ENCODE peak calls at places on chromosomes 2 and 18, in seven cellular contexts. Q, R, C, A, H, G and I are unnamed samples.

GRCh38 chr2:111030271-111030891 is 90.3 kb upstream of the BCL2L11 start:
- DNase-seq in R (no peak), C (no peak), H (no peak), G (no peak), A (no peak), Q (no peak), I (no peak)

GRCh38 chr2:120419073-120419472 is 73.1 kb downstream of the INHBB start:
- DNase-seq in A (no peak), R (peak; percentile 23), H (no peak), G (no peak), Q (no peak), C (no peak), I (no peak)

GRCh38 chr18:68494802-68495560 is 219.9 kb downstream of the TMX3 start:
- DNase-seq in A (no peak), R (no peak), C (no peak), G (peak; percentile 31), Q (peak; percentile 98), H (peak; percentile 92), I (peak; percentile 91)

GRCh38 chr18:63142502-63143045 is 177.0 kb downstream of the BCL2 start:
- DNase-seq in C (no peak), G (no peak), R (no peak), H (no peak), A (no peak), Q (no peak), I (no peak)

GRCh38 chr2:54557601-54558187 is 101.6 kb downstream of the SPTBN1 start:
- DNase-seq in G (peak; percentile 82), H (peak; percentile 70), Q (no peak), C (no peak), R (peak; percentile 64), A (peak; percentile 67), I (peak; percentile 69)

GRCh38 chr18:12262748-12263147 is 8.6 kb downstream of the CIDEA start:
- DNase-seq in H (no peak), R (no peak), G (no peak), A (no peak), C (no peak), Q (no peak), I (no peak)

GRCh38 chr2:234293973-234294372 is 202.9 kb downstream of the ARL4C start:
- DNase-seq in G (peak; percentile 56), R (peak; percentile 47), A (no peak), H (no peak), Q (no peak), C (no peak), I (no peak)

GRCh38 chr18:73750052-73750451 is 397.6 kb downstream of the FBXO15 start:
- DNase-seq in A (no peak), C (no peak), H (no peak), G (no peak), Q (peak; percentile 30), R (no peak), I (no peak)

GRCh38 chr2:198321522-198322088 is 517.2 kb downstream of the PLCL1 start:
- DNase-seq in Q (no peak), A (no peak), G (peak; percentile 57), C (no peak), R (no peak), H (peak; percentile 34), I (peak; percentile 52)

GRCh38 chr2:181281206-181281832 is 175.9 kb upstream of the ITGA4 start:
- DNase-seq in C (no peak), H (no peak), Q (no peak), A (no peak), G (no peak), R (no peak), I (no peak)

GRCh38 chr18:58831610-58832009 is 33.1 kb upstream of the ZNF532 start:
- DNase-seq in G (no peak), C (no peak), H (no peak), Q (peak; percentile 69), R (no peak), A (no peak), I (peak; percentile 71)

GRCh38 chr18:79200546-79201268 is 131.5 kb downstream of the ATP9B start:
- DNase-seq in H (peak; percentile 37), A (peak; percentile 30), G (peak; percentile 53), R (peak; percentile 85), C (peak; percentile 39), Q (peak; percentile 25), I (peak; percentile 25)

GRCh38 chr2:70936165-70936978 is 672 bp downstream of the ATP6V1B1 start:
- DNase-seq in Q (no peak), C (no peak), R (peak; percentile 20), G (no peak), A (no peak), H (no peak), I (no peak)

GRCh38 chr2:143480586-143481230 is 351.5 kb downstream of the ARHGAP15 start:
- DNase-seq in A (no peak), G (no peak), C (no peak), R (no peak), Q (no peak), H (no peak), I (no peak)

GRCh38 chr2:60565472-60565871 is 12.0 kb upstream of the BCL11A start:
- DNase-seq in H (no peak), R (no peak), A (no peak), G (peak; percentile 76), C (no peak), Q (peak; percentile 28), I (peak; percentile 29)

GRCh38 chr2:70603066-70603465 is 49.4 kb upstream of the TGFA start:
- DNase-seq in C (no peak), H (no peak), A (no peak), Q (no peak), G (no peak), R (no peak), I (no peak)

GRCh38 chr2:9638532-9638931 is 7.7 kb upstream of the YWHAQ start:
- DNase-seq in G (no peak), Q (peak; percentile 97), C (no peak), R (no peak), A (no peak), H (no peak), I (peak; percentile 97)

GRCh38 chr2:113127646-113128385 is 418 bp downstream of the IL1RN start:
- DNase-seq in A (no peak), R (no peak), G (no peak), Q (no peak), H (no peak), C (no peak), I (no peak)

GRCh38 chr2:138771534-138771933 is 8.7 kb downstream of the NXPH2 start:
- DNase-seq in G (no peak), Q (no peak), R (no peak), H (no peak), A (no peak), C (no peak), I (no peak)

GRCh38 chr18:46794607-46795006 is 37.8 kb upstream of the ST8SIA5 start:
- DNase-seq in H (no peak), R (peak; percentile 38), A (no peak), C (no peak), G (peak; percentile 37), Q (no peak), I (no peak)

DNA sequence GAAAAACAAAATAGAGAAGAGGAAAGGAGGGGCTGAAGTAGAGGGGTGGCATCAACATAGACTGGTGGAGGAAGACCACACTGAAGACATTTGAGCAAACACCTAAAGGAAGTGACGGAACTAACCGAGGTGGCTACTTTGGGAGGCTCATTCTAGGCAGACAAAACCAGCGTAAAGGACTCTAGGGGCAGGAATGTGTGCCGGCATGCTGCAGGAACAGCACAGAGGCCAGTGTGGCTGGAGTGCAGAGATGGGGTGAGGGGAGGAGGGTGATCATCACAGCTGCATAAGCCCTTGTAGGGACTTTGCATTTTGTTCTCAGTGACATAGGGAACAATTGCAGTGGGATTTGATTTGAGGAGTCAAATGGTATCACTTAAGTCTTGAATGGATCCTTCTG is 253.5 kb downstream of the NCKAP5 start:
- DNase-seq in Q (no peak), C (no peak), G (peak; percentile 48), R (peak; percentile 44), A (no peak), H (peak; percentile 7), I (no peak)
- H2BK120ac ChIP-seq in Q (peak overlapping the region; percentile 32), C (no peak overlapping the region), G (no peak overlapping the region), R (no peak overlapping the region), A (no peak overlapping the region), H (no peak overlapping the region), I (no peak overlapping the region)

DNA sequence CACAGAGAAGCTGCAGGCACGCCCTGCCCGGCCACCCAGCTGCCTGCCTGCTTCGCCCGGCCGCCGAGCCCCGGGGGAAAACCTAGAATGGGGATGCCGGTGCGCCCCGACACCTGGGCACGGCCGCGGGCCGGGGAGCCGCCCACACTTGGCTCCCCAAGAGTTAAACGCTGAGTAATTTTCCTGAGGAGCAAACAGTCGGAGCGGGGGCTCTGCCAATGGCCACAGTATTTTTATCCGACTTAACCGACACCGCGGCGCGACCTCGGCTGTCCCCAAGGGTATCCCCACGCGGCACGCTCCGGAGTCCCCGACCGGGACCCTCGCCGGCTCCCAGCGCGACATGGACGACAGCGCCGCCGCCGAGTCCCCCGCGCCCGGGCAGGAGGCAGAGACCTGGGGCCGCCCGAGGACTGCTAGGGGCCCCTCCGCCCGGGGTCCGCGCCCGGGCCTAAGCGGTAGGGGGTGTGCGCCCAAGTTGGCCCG is 567 bp downstream of the UXS1 start:
- DNase-seq in G (peak; percentile 14), H (peak; percentile 47), Q (no peak), A (peak; percentile 15), C (no peak), R (no peak), I (no peak)
- H2BK5ac ChIP-seq in G (no peak overlapping the region), H (peak overlapping the region; percentile 57), Q (peak overlapping the region; percentile 1), A (peak overlapping the region; percentile 39), C (no peak overlapping the region), R (no peak overlapping the region), I (peak overlapping the region; percentile 75)

GRCh38 chr2:235706496-235706895 is 212.7 kb downstream of the AGAP1 start:
- DNase-seq in A (no peak), Q (no peak), G (no peak), R (no peak), C (no peak), H (no peak), I (no peak)
- H3K79me1 ChIP-seq in A (peaks cover 5% of the 10 kb centered on the region), Q (peaks cover 26% of the 10 kb centered on the region), G (peaks cover 20% of the 10 kb centered on the region), R (no peaks in the 10 kb centered on the region), C (peaks cover 21% of the 10 kb centered on the region), H (no peaks in the 10 kb centered on the region), I (peaks cover 54% of the 10 kb centered on the region)

DNA sequence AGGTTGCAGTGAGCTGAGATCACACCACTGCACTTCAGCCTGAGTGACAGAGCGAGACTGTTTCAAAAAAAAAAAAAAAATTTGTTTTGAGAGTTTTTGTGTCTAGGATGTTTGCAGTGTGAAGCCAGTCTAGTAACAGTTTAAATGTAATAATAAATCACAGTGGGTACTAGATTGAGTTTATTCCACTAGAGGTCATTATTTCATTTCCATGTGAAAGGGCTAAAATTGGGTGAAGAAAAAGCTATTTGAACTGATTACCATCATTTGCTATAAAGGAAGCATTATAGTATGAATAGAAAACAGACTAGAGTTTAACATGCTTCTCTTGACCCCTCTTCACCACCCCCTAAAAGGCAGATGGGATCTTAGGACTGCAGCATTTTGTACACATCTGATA is 20.3 kb downstream of the SNRPD1 start:
- DNase-seq in G (no peak), H (no peak), C (no peak), R (no peak), Q (no peak), A (no peak), I (peak; percentile 9)
- H2BK120ac ChIP-seq in G (no peak overlapping the region), H (no peak overlapping the region), C (no peak overlapping the region), R (no peak overlapping the region), Q (no peak overlapping the region), A (no peak overlapping the region), I (no peak overlapping the region)

GRCh38 chr2:177633910-177634294 is 241.3 kb downstream of the AGPS start:
- DNase-seq in A (no peak), Q (no peak), H (no peak), G (no peak), C (no peak), R (no peak), I (no peak)
- H2BK5ac ChIP-seq in A (no peak overlapping the region), Q (no peak overlapping the region), H (no peak overlapping the region), G (no peak overlapping the region), C (no peak overlapping the region), R (no peak overlapping the region), I (no peak overlapping the region)